ENCODE peak calls at places on chromosome 1, in seven cellular contexts. One of them, this sample, is unnamed.

GRCh38 chr1:160474392-160475242 is 48.4 kb downstream of the SLAMF6 start:
- DNase-seq in mesothelial cell of epicardium: no peak
- DNase-seq in mammary epithelial cell: no peak
- DNase-seq in right atrium auricular region: no peak
- DNase-seq in neural progenitor cell: no peak
- DNase-seq in B cell: no peak
- DNase-seq in cardiac muscle cell: no peak
- DNase-seq in this sample: no peak

GRCh38 chr1:150409504-150410362 is 45.8 kb downstream of the RPRD2 start:
- DNase-seq in neural progenitor cell: no peak
- DNase-seq in B cell: no peak
- DNase-seq in mesothelial cell of epicardium: no peak
- DNase-seq in cardiac muscle cell: peak
- DNase-seq in right atrium auricular region: no peak
- DNase-seq in mammary epithelial cell: no peak
- DNase-seq in this sample: no peak

GRCh38 chr1:243798726-243799125 is 51.3 kb downstream of the AKT3 start:
- DNase-seq in mammary epithelial cell: peak
- DNase-seq in neural progenitor cell: no peak
- DNase-seq in mesothelial cell of epicardium: no peak
- DNase-seq in B cell: no peak
- DNase-seq in right atrium auricular region: no peak
- DNase-seq in cardiac muscle cell: peak
- DNase-seq in this sample: no peak

GRCh38 chr1:244552336-244552735 is 91.3 kb downstream of the CATSPERE start:
- DNase-seq in cardiac muscle cell: no peak
- DNase-seq in mammary epithelial cell: peak
- DNase-seq in B cell: no peak
- DNase-seq in right atrium auricular region: no peak
- DNase-seq in mesothelial cell of epicardium: no peak
- DNase-seq in neural progenitor cell: no peak
- DNase-seq in this sample: no peak

GRCh38 chr1:27306071-27306470 is 15.9 kb upstream of the TMEM222 start:
- DNase-seq in right atrium auricular region: no peak
- DNase-seq in cardiac muscle cell: no peak
- DNase-seq in neural progenitor cell: no peak
- DNase-seq in mammary epithelial cell: no peak
- DNase-seq in mesothelial cell of epicardium: no peak
- DNase-seq in B cell: no peak
- DNase-seq in this sample: no peak

GRCh38 chr1:152855661-152856060 is 4.1 kb upstream of the LCE7A start:
- DNase-seq in cardiac muscle cell: no peak
- DNase-seq in mesothelial cell of epicardium: no peak
- DNase-seq in mammary epithelial cell: peak
- DNase-seq in B cell: no peak
- DNase-seq in right atrium auricular region: no peak
- DNase-seq in neural progenitor cell: no peak
- DNase-seq in this sample: no peak

GRCh38 chr1:53172751-53173498 is 23.7 kb upstream of the CPT2 start:
- DNase-seq in neural progenitor cell: peak
- DNase-seq in mammary epithelial cell: no peak
- DNase-seq in right atrium auricular region: no peak
- DNase-seq in B cell: no peak
- DNase-seq in mesothelial cell of epicardium: no peak
- DNase-seq in cardiac muscle cell: peak
- DNase-seq in this sample: no peak

GRCh38 chr1:169486281-169486904 is 649 bp upstream of the SLC19A2 start:
- DNase-seq in neural progenitor cell: no peak
- DNase-seq in mammary epithelial cell: no peak
- DNase-seq in cardiac muscle cell: peak
- DNase-seq in mesothelial cell of epicardium: no peak
- DNase-seq in right atrium auricular region: no peak
- DNase-seq in B cell: no peak
- DNase-seq in this sample: no peak

GRCh38 chr1:60287536-60287935 is 214.0 kb upstream of the C1orf87 start:
- DNase-seq in right atrium auricular region: no peak
- DNase-seq in mesothelial cell of epicardium: no peak
- DNase-seq in mammary epithelial cell: no peak
- DNase-seq in cardiac muscle cell: no peak
- DNase-seq in neural progenitor cell: no peak
- DNase-seq in B cell: no peak
- DNase-seq in this sample: no peak

GRCh38 chr1:75233302-75233929 is 99.2 kb downstream of the LHX8 start:
- DNase-seq in mammary epithelial cell: peak
- DNase-seq in B cell: no peak
- DNase-seq in neural progenitor cell: peak
- DNase-seq in cardiac muscle cell: peak
- DNase-seq in right atrium auricular region: no peak
- DNase-seq in mesothelial cell of epicardium: no peak
- DNase-seq in this sample: no peak

GRCh38 chr1:109094377-109094803 is 3.8 kb downstream of the TMEM167B start:
- DNase-seq in B cell: no peak
- DNase-seq in right atrium auricular region: no peak
- DNase-seq in mesothelial cell of epicardium: no peak
- DNase-seq in mammary epithelial cell: no peak
- DNase-seq in neural progenitor cell: no peak
- DNase-seq in cardiac muscle cell: no peak
- DNase-seq in this sample: no peak

GRCh38 chr1:244092293-244093264 is 41.5 kb downstream of the ZBTB18 start:
- DNase-seq in mesothelial cell of epicardium: no peak
- DNase-seq in mammary epithelial cell: no peak
- DNase-seq in B cell: no peak
- DNase-seq in right atrium auricular region: no peak
- DNase-seq in cardiac muscle cell: peak
- DNase-seq in neural progenitor cell: no peak
- DNase-seq in this sample: no peak

GRCh38 chr1:54296666-54297065 is 96.7 kb downstream of the MRPL37 start:
- DNase-seq in mesothelial cell of epicardium: no peak
- DNase-seq in neural progenitor cell: no peak
- DNase-seq in cardiac muscle cell: no peak
- DNase-seq in mammary epithelial cell: no peak
- DNase-seq in B cell: no peak
- DNase-seq in right atrium auricular region: no peak
- DNase-seq in this sample: no peak

GRCh38 chr1:27428316-27429028 is 36.0 kb downstream of the GPR3 start:
- DNase-seq in mammary epithelial cell: no peak
- DNase-seq in cardiac muscle cell: peak
- DNase-seq in right atrium auricular region: no peak
- DNase-seq in B cell: no peak
- DNase-seq in mesothelial cell of epicardium: no peak
- DNase-seq in neural progenitor cell: no peak
- DNase-seq in this sample: no peak

GRCh38 chr1:240492832-240493440 is 119.0 kb downstream of the GREM2 start:
- DNase-seq in neural progenitor cell: peak
- DNase-seq in right atrium auricular region: no peak
- DNase-seq in cardiac muscle cell: peak
- DNase-seq in mesothelial cell of epicardium: peak
- DNase-seq in mammary epithelial cell: no peak
- DNase-seq in B cell: no peak
- DNase-seq in this sample: no peak

GRCh38 chr1:241592273-241592958 is 47.8 kb downstream of the CHML start:
- DNase-seq in cardiac muscle cell: no peak
- DNase-seq in neural progenitor cell: no peak
- DNase-seq in mesothelial cell of epicardium: no peak
- DNase-seq in mammary epithelial cell: peak
- DNase-seq in right atrium auricular region: no peak
- DNase-seq in B cell: no peak
- DNase-seq in this sample: no peak

GRCh38 chr1:67855444-67855843 is 22.2 kb upstream of the GNG12 start:
- DNase-seq in cardiac muscle cell: no peak
- DNase-seq in neural progenitor cell: no peak
- DNase-seq in right atrium auricular region: no peak
- DNase-seq in mesothelial cell of epicardium: no peak
- DNase-seq in mammary epithelial cell: no peak
- DNase-seq in B cell: no peak
- DNase-seq in this sample: no peak

GRCh38 chr1:145711213-145711651 is 4.1 kb upstream of the PDZK1 start:
- DNase-seq in cardiac muscle cell: no peak
- DNase-seq in right atrium auricular region: no peak
- DNase-seq in B cell: no peak
- DNase-seq in mesothelial cell of epicardium: no peak
- DNase-seq in neural progenitor cell: no peak
- DNase-seq in mammary epithelial cell: no peak
- DNase-seq in this sample: no peak

GRCh38 chr1:7526867-7527732 is 244.0 kb upstream of the VAMP3 start:
- DNase-seq in neural progenitor cell: no peak
- DNase-seq in right atrium auricular region: no peak
- DNase-seq in mesothelial cell of epicardium: no peak
- DNase-seq in cardiac muscle cell: no peak
- DNase-seq in mammary epithelial cell: peak
- DNase-seq in B cell: no peak
- DNase-seq in this sample: no peak

GRCh38 chr1:117670996-117671780 is 65.3 kb downstream of the TENT5C start:
- DNase-seq in mammary epithelial cell: no peak
- DNase-seq in B cell: no peak
- DNase-seq in right atrium auricular region: no peak
- DNase-seq in neural progenitor cell: no peak
- DNase-seq in mesothelial cell of epicardium: no peak
- DNase-seq in cardiac muscle cell: no peak
- DNase-seq in this sample: peak

GRCh38 chr1:206797534-206798383 is 25.5 kb upstream of the IL10 start:
- DNase-seq in right atrium auricular region: no peak
- DNase-seq in cardiac muscle cell: peak
- DNase-seq in B cell: no peak
- DNase-seq in mesothelial cell of epicardium: no peak
- DNase-seq in mammary epithelial cell: no peak
- DNase-seq in neural progenitor cell: peak
- DNase-seq in this sample: no peak

GRCh38 chr1:91697322-91698260 is 188.4 kb downstream of the TGFBR3 start:
- DNase-seq in mesothelial cell of epicardium: no peak
- DNase-seq in right atrium auricular region: no peak
- DNase-seq in neural progenitor cell: no peak
- DNase-seq in cardiac muscle cell: peak
- DNase-seq in B cell: no peak
- DNase-seq in mammary epithelial cell: no peak
- DNase-seq in this sample: no peak

GRCh38 chr1:34330061-34330460 is 153.4 kb downstream of the C1orf94 start:
- DNase-seq in neural progenitor cell: no peak
- DNase-seq in mesothelial cell of epicardium: no peak
- DNase-seq in cardiac muscle cell: no peak
- DNase-seq in right atrium auricular region: no peak
- DNase-seq in B cell: no peak
- DNase-seq in mammary epithelial cell: no peak
- DNase-seq in this sample: no peak

DNA sequence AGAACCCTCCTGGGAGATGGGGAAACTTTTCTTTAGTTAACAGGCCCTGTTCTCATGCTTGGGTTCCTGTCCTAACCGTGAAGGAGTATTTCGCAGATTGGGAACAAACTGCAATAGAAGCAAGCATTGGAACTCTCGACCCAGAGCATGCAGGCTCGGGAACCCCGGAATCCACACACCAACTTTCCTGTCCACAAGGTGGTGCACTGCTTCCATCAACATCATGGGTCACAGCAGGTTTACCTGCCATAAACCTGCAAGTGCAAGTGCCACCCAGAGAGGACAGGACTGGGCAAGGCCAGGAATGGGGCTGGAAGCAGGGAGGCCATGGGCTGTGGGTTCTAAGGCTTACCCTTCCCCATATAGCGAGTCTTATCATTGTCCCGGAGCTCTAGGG is 6.9 kb downstream of the ENO1 start:
- DNase-seq in cardiac muscle cell: no peak
- DNase-seq in mammary epithelial cell: peak
- DNase-seq in B cell: no peak
- DNase-seq in mesothelial cell of epicardium: no peak
- DNase-seq in neural progenitor cell: no peak
- DNase-seq in right atrium auricular region: no peak
- DNase-seq in this sample: no peak
- TF ChIP-seq CTCF in cardiac muscle cell: peak
- TF ChIP-seq CTCF in mammary epithelial cell: peak
- TF ChIP-seq CTCF in B cell: no peak
- TF ChIP-seq CTCF in mesothelial cell of epicardium: peak
- TF ChIP-seq CTCF in neural progenitor cell: peak
- TF ChIP-seq CTCF in right atrium auricular region: no peak
- TF ChIP-seq CTCF in this sample: peak

DNA sequence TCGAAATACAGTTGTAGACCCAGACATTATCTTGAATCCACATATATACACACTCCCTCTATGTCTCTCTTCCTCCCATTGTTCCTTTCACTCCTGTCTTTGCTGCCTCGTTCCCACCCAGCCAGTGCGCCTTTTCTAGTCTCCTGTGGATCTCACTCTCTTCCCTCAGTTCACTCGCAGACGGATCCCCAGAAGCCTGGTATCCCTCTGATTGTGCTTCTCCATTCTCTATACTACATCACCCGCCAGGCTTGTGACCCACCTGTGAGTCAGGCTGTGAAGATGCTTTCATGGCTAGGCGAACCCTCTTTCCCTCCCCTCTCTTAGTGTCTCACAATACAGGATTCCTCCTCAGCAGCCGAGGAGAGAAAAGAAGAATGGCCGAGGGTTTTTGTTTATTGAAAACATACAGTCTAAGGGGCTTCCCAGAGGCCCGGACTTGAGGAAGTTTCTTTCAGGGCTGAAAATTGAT is 1.5 kb downstream of the HCN3 start:
- DNase-seq in right atrium auricular region: no peak
- DNase-seq in mammary epithelial cell: peak
- DNase-seq in B cell: no peak
- DNase-seq in cardiac muscle cell: no peak
- DNase-seq in neural progenitor cell: no peak
- DNase-seq in mesothelial cell of epicardium: no peak
- DNase-seq in this sample: no peak
- TF ChIP-seq CTCF in right atrium auricular region: no peak
- TF ChIP-seq CTCF in mammary epithelial cell: no peak
- TF ChIP-seq CTCF in B cell: peak
- TF ChIP-seq CTCF in cardiac muscle cell: no peak
- TF ChIP-seq CTCF in neural progenitor cell: no peak
- TF ChIP-seq CTCF in mesothelial cell of epicardium: no peak
- TF ChIP-seq CTCF in this sample: no peak

DNA sequence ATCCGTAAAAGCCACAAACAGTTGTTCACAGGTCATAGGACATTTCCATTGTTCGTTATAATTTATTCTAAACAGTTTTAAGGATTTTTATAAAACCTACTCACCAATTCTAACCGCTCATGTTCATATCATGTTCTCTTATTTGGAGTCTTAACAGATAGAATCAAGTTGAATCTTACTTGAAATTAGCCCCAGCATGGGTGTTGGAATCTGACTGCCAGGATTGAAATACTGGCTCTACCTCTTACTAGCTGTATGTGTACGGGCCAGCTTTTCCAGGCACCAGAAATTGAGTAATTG is 78.2 kb upstream of the GPR88 start:
- DNase-seq in right atrium auricular region: no peak
- DNase-seq in mammary epithelial cell: no peak
- DNase-seq in B cell: no peak
- DNase-seq in neural progenitor cell: no peak
- DNase-seq in mesothelial cell of epicardium: no peak
- DNase-seq in cardiac muscle cell: no peak
- DNase-seq in this sample: no peak
- TF ChIP-seq CTCF in right atrium auricular region: peak
- TF ChIP-seq CTCF in mammary epithelial cell: no peak
- TF ChIP-seq CTCF in B cell: peak
- TF ChIP-seq CTCF in neural progenitor cell: no peak
- TF ChIP-seq CTCF in mesothelial cell of epicardium: no peak
- TF ChIP-seq CTCF in cardiac muscle cell: no peak
- TF ChIP-seq CTCF in this sample: no peak

DNA sequence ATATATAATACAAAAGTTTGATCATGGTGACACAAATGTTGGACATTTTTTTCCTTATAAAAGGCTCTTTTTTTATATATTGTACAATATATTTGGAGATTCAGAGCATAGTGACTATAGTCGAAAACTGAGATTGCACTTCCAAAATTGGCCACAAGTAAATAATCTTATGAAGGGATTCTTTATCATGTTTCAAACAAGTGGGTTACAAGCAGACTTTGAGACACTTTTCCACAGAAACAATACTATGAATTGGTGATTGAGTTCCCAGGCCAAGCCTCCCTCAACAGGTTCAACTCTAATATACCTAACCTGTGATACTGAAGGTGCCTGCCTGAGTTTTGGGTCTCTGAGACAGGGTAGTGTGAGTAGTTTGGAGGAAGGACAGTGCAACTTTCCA is 13.8 kb downstream of the LEPR start:
- DNase-seq in right atrium auricular region: no peak
- DNase-seq in mesothelial cell of epicardium: no peak
- DNase-seq in mammary epithelial cell: no peak
- DNase-seq in B cell: no peak
- DNase-seq in neural progenitor cell: no peak
- DNase-seq in cardiac muscle cell: no peak
- DNase-seq in this sample: no peak
- TF ChIP-seq CTCF in right atrium auricular region: no peak
- TF ChIP-seq CTCF in mesothelial cell of epicardium: no peak
- TF ChIP-seq CTCF in mammary epithelial cell: peak
- TF ChIP-seq CTCF in B cell: no peak
- TF ChIP-seq CTCF in neural progenitor cell: peak
- TF ChIP-seq CTCF in cardiac muscle cell: peak
- TF ChIP-seq CTCF in this sample: peak